ENCODE peak calls at places on chromosomes 3 and 15, in four cellular contexts. One of them, this sample, is unnamed.

GRCh38 chr3:120894285-120894684 is 13.7 kb upstream of the STXBP5L start:
- DNase-seq in H1: no peak
- DNase-seq in SK-N-SH: no peak
- DNase-seq in HepG2: no peak
- DNase-seq in this sample: no peak

GRCh38 chr3:102179321-102180290 is 255.2 kb upstream of the ZPLD1 start:
- DNase-seq in SK-N-SH: no peak
- DNase-seq in H1: no peak
- DNase-seq in HepG2: no peak
- DNase-seq in this sample: peak

GRCh38 chr3:1183320-1184048 is 90.7 kb downstream of the CNTN6 start:
- DNase-seq in H1: no peak
- DNase-seq in SK-N-SH: no peak
- DNase-seq in HepG2: no peak
- DNase-seq in this sample: no peak

GRCh38 chr3:122358633-122359032 is 24.4 kb downstream of the MIX23 start:
- DNase-seq in HepG2: no peak
- DNase-seq in SK-N-SH: no peak
- DNase-seq in H1: no peak
- DNase-seq in this sample: no peak

GRCh38 chr3:30342319-30343060 is 263.9 kb upstream of the TGFBR2 start:
- DNase-seq in H1: no peak
- DNase-seq in SK-N-SH: no peak
- DNase-seq in HepG2: peak
- DNase-seq in this sample: no peak

GRCh38 chr3:100087203-100087602 is 27.1 kb downstream of the FILIP1L start:
- DNase-seq in H1: no peak
- DNase-seq in HepG2: no peak
- DNase-seq in SK-N-SH: no peak
- DNase-seq in this sample: peak

GRCh38 chr15:75947117-75947516 is 43.4 kb downstream of the FBXO22 start:
- DNase-seq in SK-N-SH: no peak
- DNase-seq in H1: no peak
- DNase-seq in HepG2: no peak
- DNase-seq in this sample: no peak

GRCh38 chr3:169581633-169582032 is 81.9 kb downstream of the MECOM start:
- DNase-seq in HepG2: no peak
- DNase-seq in H1: no peak
- DNase-seq in SK-N-SH: no peak
- DNase-seq in this sample: peak

GRCh38 chr3:50138266-50139230 is 16.6 kb upstream of the SEMA3F start:
- DNase-seq in H1: peak
- DNase-seq in SK-N-SH: peak
- DNase-seq in HepG2: no peak
- DNase-seq in this sample: no peak

GRCh38 chr3:172760406-172760805 is 9.9 kb downstream of the ECT2 start:
- DNase-seq in SK-N-SH: no peak
- DNase-seq in H1: no peak
- DNase-seq in HepG2: no peak
- DNase-seq in this sample: no peak

GRCh38 chr3:31895471-31895870 is 85.6 kb downstream of the OSBPL10 start:
- DNase-seq in HepG2: no peak
- DNase-seq in H1: no peak
- DNase-seq in SK-N-SH: no peak
- DNase-seq in this sample: no peak

GRCh38 chr15:40238927-40239591 is at the start of gene PAK6:
- DNase-seq in SK-N-SH: peak
- DNase-seq in HepG2: no peak
- DNase-seq in H1: peak
- DNase-seq in this sample: no peak

GRCh38 chr15:88497109-88497761 is 29.7 kb downstream of the MRPS11 start:
- DNase-seq in H1: no peak
- DNase-seq in HepG2: no peak
- DNase-seq in SK-N-SH: no peak
- DNase-seq in this sample: no peak

GRCh38 chr15:85381850-85382751 is 1.7 kb downstream of the AKAP13 start:
- DNase-seq in SK-N-SH: no peak
- DNase-seq in H1: no peak
- DNase-seq in HepG2: no peak
- DNase-seq in this sample: peak

GRCh38 chr3:29644261-29644660 is 363.4 kb downstream of the RBMS3 start:
- DNase-seq in H1: no peak
- DNase-seq in SK-N-SH: peak
- DNase-seq in HepG2: no peak
- DNase-seq in this sample: no peak

GRCh38 chr3:32009957-32010356 is 28.4 kb downstream of the ZNF860 start:
- DNase-seq in SK-N-SH: no peak
- DNase-seq in HepG2: no peak
- DNase-seq in H1: no peak
- DNase-seq in this sample: no peak

GRCh38 chr3:190970560-190970959 is 108.1 kb upstream of the GMNC start:
- DNase-seq in H1: no peak
- DNase-seq in HepG2: no peak
- DNase-seq in SK-N-SH: no peak
- DNase-seq in this sample: no peak

GRCh38 chr3:64797000-64797399 is 109.2 kb upstream of the ADAMTS9 start:
- DNase-seq in SK-N-SH: no peak
- DNase-seq in H1: no peak
- DNase-seq in HepG2: no peak
- DNase-seq in this sample: no peak

GRCh38 chr3:121995190-121996137 is 26.6 kb downstream of the ILDR1 start:
- DNase-seq in HepG2: peak
- DNase-seq in SK-N-SH: peak
- DNase-seq in H1: peak
- DNase-seq in this sample: peak

GRCh38 chr3:17832021-17832420 is 89.6 kb upstream of the TBC1D5 start:
- DNase-seq in HepG2: no peak
- DNase-seq in H1: no peak
- DNase-seq in SK-N-SH: no peak
- DNase-seq in this sample: no peak

GRCh38 chr15:75823860-75824613 is 19.2 kb upstream of the UBE2Q2 start:
- DNase-seq in H1: peak
- DNase-seq in SK-N-SH: no peak
- DNase-seq in HepG2: peak
- DNase-seq in this sample: no peak

GRCh38 chr3:15007681-15008141 is 57.4 kb downstream of the MRPS25 start:
- DNase-seq in SK-N-SH: no peak
- DNase-seq in HepG2: no peak
- DNase-seq in H1: no peak
- DNase-seq in this sample: no peak

GRCh38 chr15:49831206-49831965 is 210.5 kb downstream of the DTWD1 start:
- DNase-seq in HepG2: no peak
- DNase-seq in H1: no peak
- DNase-seq in SK-N-SH: no peak
- DNase-seq in this sample: no peak

GRCh38 chr3:34212671-34213070 is 414.2 kb downstream of the PDCD6IP start:
- DNase-seq in H1: no peak
- DNase-seq in SK-N-SH: peak
- DNase-seq in HepG2: no peak
- DNase-seq in this sample: no peak

GRCh38 chr3:50516048-50516871 is 12.8 kb upstream of the CACNA2D2 start:
- DNase-seq in H1: peak
- DNase-seq in HepG2: peak
- DNase-seq in SK-N-SH: peak
- DNase-seq in this sample: no peak

GRCh38 chr3:186609247-186609868 is 3.5 kb upstream of the AHSG start:
- DNase-seq in HepG2: no peak
- DNase-seq in H1: no peak
- DNase-seq in SK-N-SH: no peak
- DNase-seq in this sample: no peak

GRCh38 chr15:44735482-44736260 is 657 bp upstream of the TRIM69 start:
- DNase-seq in HepG2: no peak
- DNase-seq in H1: no peak
- DNase-seq in SK-N-SH: peak
- DNase-seq in this sample: no peak

GRCh38 chr3:23359116-23359515 is 156.0 kb downstream of the UBE2E2 start:
- DNase-seq in H1: no peak
- DNase-seq in SK-N-SH: no peak
- DNase-seq in HepG2: no peak
- DNase-seq in this sample: no peak

GRCh38 chr15:93213281-93213680 is 124.3 kb upstream of the RGMA start:
- DNase-seq in H1: peak
- DNase-seq in SK-N-SH: no peak
- DNase-seq in HepG2: no peak
- DNase-seq in this sample: no peak

GRCh38 chr3:177882124-177882648 is 654.0 kb upstream of the KCNMB2 start:
- DNase-seq in H1: no peak
- DNase-seq in SK-N-SH: no peak
- DNase-seq in HepG2: no peak
- DNase-seq in this sample: no peak

GRCh38 chr15:39804026-39804425 is 21.4 kb upstream of the FSIP1 start:
- DNase-seq in H1: no peak
- DNase-seq in SK-N-SH: no peak
- DNase-seq in HepG2: peak
- DNase-seq in this sample: no peak

GRCh38 chr3:184538600-184539431 is 22.8 kb upstream of the EPHB3 start:
- DNase-seq in H1: peak
- DNase-seq in HepG2: no peak
- DNase-seq in SK-N-SH: no peak
- DNase-seq in this sample: no peak

GRCh38 chr3:50263443-50264388 is 5.2 kb upstream of the SEMA3B start:
- DNase-seq in HepG2: peak
- DNase-seq in H1: no peak
- DNase-seq in SK-N-SH: no peak
- DNase-seq in this sample: no peak

GRCh38 chr3:159989973-159990846 is 1.6 kb downstream of the IL12A start:
- DNase-seq in H1: no peak
- DNase-seq in SK-N-SH: peak
- DNase-seq in HepG2: no peak
- DNase-seq in this sample: no peak

GRCh38 chr3:160941885-160942494 is 163.2 kb downstream of the B3GALNT1 start:
- DNase-seq in H1: peak
- DNase-seq in SK-N-SH: peak
- DNase-seq in HepG2: peak
- DNase-seq in this sample: peak

GRCh38 chr3:32184187-32184730 is 54.2 kb upstream of the CMTM8 start:
- DNase-seq in SK-N-SH: no peak
- DNase-seq in H1: no peak
- DNase-seq in HepG2: no peak
- DNase-seq in this sample: no peak

DNA sequence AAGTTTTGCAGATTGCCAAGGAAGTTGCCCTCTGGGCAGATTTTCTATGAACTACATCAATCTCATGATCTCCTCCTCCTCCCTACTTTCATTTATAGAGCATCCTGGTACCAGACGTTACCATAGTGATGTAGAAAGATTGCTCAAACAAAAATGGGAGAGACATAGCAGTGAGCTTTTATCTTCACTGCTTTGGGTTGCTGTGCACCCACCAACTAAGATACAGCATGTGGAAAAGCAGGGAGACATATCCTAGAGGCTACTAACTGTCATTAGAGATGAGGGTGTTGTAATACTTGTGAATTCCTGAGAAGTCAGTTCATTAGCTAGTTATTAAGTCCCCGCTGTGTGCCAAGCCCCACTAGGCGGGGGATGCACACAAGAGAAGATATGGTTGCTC is 137.5 kb upstream of the BFSP2 start:
- DNase-seq in H1: no peak
- DNase-seq in HepG2: no peak
- DNase-seq in SK-N-SH: peak
- DNase-seq in this sample: no peak
- TF ChIP-seq TCF12 in H1: no peak
- TF ChIP-seq TCF12 in HepG2: no peak
- TF ChIP-seq TCF12 in SK-N-SH: no peak
- TF ChIP-seq TCF12 in this sample: no peak

GRCh38 chr15:25051399-25052154 is 96.8 kb downstream of the SNRPN start:
- DNase-seq in HepG2: no peak
- DNase-seq in SK-N-SH: no peak
- DNase-seq in H1: no peak
- DNase-seq in this sample: no peak

GRCh38 chr15:25053000-25053815 is 98.4 kb downstream of the SNRPN start:
- DNase-seq in HepG2: no peak
- DNase-seq in H1: peak
- DNase-seq in SK-N-SH: no peak
- DNase-seq in this sample: no peak

GRCh38 chr15:25054329-25054728 is 99.5 kb downstream of the SNRPN start:
- DNase-seq in HepG2: no peak
- DNase-seq in H1: no peak
- DNase-seq in SK-N-SH: no peak
- DNase-seq in this sample: no peak

GRCh38 chr15:25054943-25055342 is 100.2 kb downstream of the SNRPN start:
- DNase-seq in SK-N-SH: no peak
- DNase-seq in H1: no peak
- DNase-seq in HepG2: no peak
- DNase-seq in this sample: no peak

GRCh38 chr15:25052191-25052999 is 97.6 kb downstream of the SNRPN start:
- DNase-seq in SK-N-SH: no peak
- DNase-seq in H1: peak
- DNase-seq in HepG2: no peak
- DNase-seq in this sample: no peak
- TF ChIP-seq TCF12 in SK-N-SH: no peak
- TF ChIP-seq TCF12 in H1: no peak
- TF ChIP-seq TCF12 in HepG2: no peak
- TF ChIP-seq TCF12 in this sample: no peak

DNA sequence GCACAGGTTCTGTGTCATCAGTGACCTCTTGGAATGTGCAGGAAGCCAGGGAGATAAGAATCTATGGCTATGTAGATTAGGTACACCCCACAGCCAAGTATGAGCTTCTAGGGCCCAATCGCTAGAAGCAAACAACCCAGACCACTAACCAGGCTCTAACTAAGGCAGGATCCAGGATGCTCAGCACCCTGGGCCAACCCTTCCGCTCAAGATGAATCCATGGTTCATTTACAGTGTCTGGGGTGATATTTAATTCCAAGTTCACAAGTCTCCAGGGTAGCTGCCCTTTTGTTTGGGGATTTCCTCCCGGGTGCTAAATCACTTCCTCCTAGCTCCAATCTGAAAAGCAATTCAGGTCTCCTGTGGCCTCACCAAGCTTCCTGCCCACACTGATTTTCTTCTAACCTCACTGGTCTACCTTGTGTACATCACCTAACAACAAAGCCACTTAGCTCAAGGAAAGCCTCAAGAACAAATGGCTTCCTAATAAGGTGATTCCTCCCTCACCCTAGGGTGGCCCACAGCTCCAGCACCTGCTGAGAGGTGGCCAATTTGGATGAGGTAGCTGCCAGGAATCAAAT is 2.4 kb downstream of the EHD4 start:
- DNase-seq in HepG2: no peak
- DNase-seq in SK-N-SH: no peak
- DNase-seq in H1: peak
- DNase-seq in this sample: peak
- TF ChIP-seq TCF12 in HepG2: no peak
- TF ChIP-seq TCF12 in SK-N-SH: no peak
- TF ChIP-seq TCF12 in H1: no peak
- TF ChIP-seq TCF12 in this sample: no peak

DNA sequence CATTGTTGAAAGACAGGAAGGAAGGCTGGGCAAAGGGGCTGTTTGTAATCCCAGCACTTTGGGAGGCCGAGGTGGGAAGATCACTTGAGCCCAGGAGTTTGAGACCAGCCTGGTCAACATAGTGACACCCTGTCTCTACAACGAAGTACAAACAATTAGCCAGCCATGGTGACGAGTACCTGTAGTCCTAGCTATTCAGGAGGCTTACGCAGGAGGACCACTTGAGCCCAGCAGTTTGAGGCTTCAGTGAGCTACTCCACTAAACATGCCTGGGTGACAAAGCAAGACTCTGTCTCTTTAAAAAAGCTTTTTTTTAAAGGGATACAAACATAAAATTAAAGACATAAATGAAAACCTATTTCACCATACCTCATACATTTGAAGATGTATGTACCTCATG is 11.1 kb downstream of the SERP1 start:
- DNase-seq in H1: no peak
- DNase-seq in HepG2: no peak
- DNase-seq in SK-N-SH: no peak
- DNase-seq in this sample: no peak
- TF ChIP-seq TCF12 in H1: no peak
- TF ChIP-seq TCF12 in HepG2: no peak
- TF ChIP-seq TCF12 in SK-N-SH: no peak
- TF ChIP-seq TCF12 in this sample: no peak